ENCODE peak calls at places on chromosomes 11 and 22, in ten cellular contexts. K, F, O, M, X, W, D, N, U and V are unnamed samples.
A peak's percentile ranks its signal among the peaks of the same experiment; 100 is the strongest.

GRCh38 chr11:114440971-114441810 is 1.9 kb downstream of the REXO2 start:
- DNase-seq in W (no peak), F (peak; percentile 21), K (no peak), M (no peak), U (no peak), D (no peak), N (no peak), X (no peak), O (no peak), V (no peak)

GRCh38 chr11:118435233-118435892 is 929 bp upstream of the KMT2A start:
- DNase-seq in W (peak; percentile 61), O (peak; percentile 36), D (peak; percentile 86), M (peak; percentile 92), N (peak; percentile 39), U (peak; percentile 30), X (peak; percentile 92), F (peak; percentile 45), K (peak; percentile 70), V (peak; percentile 93)

GRCh38 chr22:17370036-17370765 is 941 bp downstream of the CECR2 start:
- DNase-seq in W (no peak), M (peak; percentile 72), K (no peak), X (peak; percentile 77), F (no peak), O (no peak), N (peak; percentile 38), D (no peak), U (no peak), V (no peak)

GRCh38 chr11:64837887-64838351 is 6.5 kb downstream of the CDC42BPG start:
- DNase-seq in U (no peak), M (no peak), W (no peak), O (no peak), K (no peak), X (no peak), D (no peak), N (no peak), F (no peak), V (no peak)

GRCh38 chr11:73141031-73141308 is 1.1 kb downstream of the FCHSD2 start:
- DNase-seq in O (no peak), D (no peak), W (peak; percentile 28), F (no peak), U (no peak), M (no peak), X (peak; percentile 55), K (peak; percentile 26), N (peak; percentile 38), V (no peak)

GRCh38 chr11:1830500-1831223 is 4.1 kb upstream of the SYT8 start:
- DNase-seq in K (no peak), W (no peak), O (no peak), F (no peak), X (peak; percentile 56), N (no peak), M (peak; percentile 45), D (peak; percentile 58), U (no peak), V (no peak)

GRCh38 chr11:117098269-117099231 is at the start of gene SIK3:
- DNase-seq in U (peak; percentile 93), M (peak; percentile 95), F (peak; percentile 88), D (peak; percentile 96), X (peak; percentile 99), W (peak; percentile 92), N (peak; percentile 95), O (peak; percentile 89), K (peak; percentile 92), V (peak; percentile 86)

GRCh38 chr11:122897606-122898210 is 15.1 kb downstream of the JHY start:
- DNase-seq in N (no peak), U (no peak), W (no peak), D (no peak), K (no peak), M (no peak), O (no peak), X (no peak), F (peak; percentile 84), V (no peak)

GRCh38 chr11:33044281-33044680 is 4.9 kb downstream of the TCP11L1 start:
- DNase-seq in M (no peak), U (no peak), W (no peak), D (no peak), X (no peak), O (no peak), F (peak; percentile 68), N (no peak), K (no peak), V (no peak)

GRCh38 chr22:39098026-39098425 is 982 bp downstream of the APOBEC3H start:
- DNase-seq in X (peak; percentile 85), K (no peak), U (no peak), F (no peak), N (no peak), W (no peak), M (peak; percentile 87), O (no peak), D (peak; percentile 96), V (no peak)

GRCh38 chr22:43159484-43160178 is 8.3 kb downstream of the TSPO start:
- DNase-seq in O (no peak), W (no peak), X (peak; percentile 94), M (peak; percentile 86), K (no peak), U (no peak), D (peak; percentile 25), F (no peak), N (no peak), V (no peak)

GRCh38 chr11:32891657-32892354 is 805 bp upstream of the QSER1 start:
- DNase-seq in N (no peak), K (no peak), F (peak; percentile 16), W (no peak), X (peak; percentile 67), D (peak; percentile 37), U (no peak), M (no peak), O (no peak), V (no peak)

GRCh38 chr11:105899776-105900175 is 122.3 kb downstream of the MSANTD4 start:
- DNase-seq in D (no peak), M (no peak), N (no peak), F (no peak), O (no peak), U (no peak), K (no peak), W (no peak), X (no peak), V (no peak)

GRCh38 chr11:47572715-47573255 is 6.0 kb downstream of the KBTBD4 start:
- DNase-seq in M (no peak), D (no peak), O (no peak), U (no peak), F (no peak), W (no peak), N (no peak), X (no peak), K (no peak), V (no peak)

GRCh38 chr11:70073188-70073817 is 4.8 kb upstream of the ANO1 start:
- DNase-seq in D (no peak), W (no peak), X (peak; percentile 81), F (peak; percentile 26), N (no peak), U (no peak), K (no peak), M (peak; percentile 77), O (no peak), V (no peak)

GRCh38 chr11:14977481-14977880 is 5.3 kb upstream of the CALCA start:
- DNase-seq in D (no peak), K (no peak), N (no peak), W (no peak), F (no peak), U (no peak), X (no peak), O (no peak), M (no peak), V (no peak)

GRCh38 chr11:3123316-3123715 is 41.8 kb downstream of the OSBPL5 start:
- DNase-seq in M (no peak), D (no peak), K (no peak), X (peak; percentile 33), O (no peak), N (peak; percentile 79), W (no peak), F (no peak), U (no peak), V (no peak)

GRCh38 chr22:31230871-31231621 is 18.9 kb downstream of the LIMK2 start:
- DNase-seq in U (peak; percentile 21), W (no peak), K (peak; percentile 67), D (peak; percentile 73), F (peak; percentile 82), X (no peak), M (peak; percentile 66), O (no peak), N (no peak), V (peak; percentile 83)

GRCh38 chr11:88335284-88335683 is 2.3 kb downstream of the CTSC start:
- DNase-seq in O (no peak), K (no peak), M (no peak), X (no peak), D (no peak), U (no peak), N (no peak), F (peak; percentile 37), W (no peak), V (no peak)

GRCh38 chr11:69442012-69442806 is 39.3 kb upstream of the LINC01488 start:
- DNase-seq in W (no peak), D (no peak), N (no peak), O (no peak), X (no peak), K (no peak), M (peak; percentile 67), F (peak; percentile 20), U (no peak), V (no peak)

GRCh38 chr11:65640483-65641207 is 2.7 kb downstream of the SIPA1 start:
- DNase-seq in W (no peak), F (no peak), N (peak; percentile 59), X (no peak), U (no peak), O (no peak), K (peak; percentile 55), M (no peak), D (peak; percentile 59), V (peak; percentile 94)

GRCh38 chr11:34855754-34856095 is 60.5 kb downstream of the APIP start:
- DNase-seq in N (no peak), O (no peak), F (no peak), D (no peak), M (peak; percentile 22), K (no peak), W (no peak), U (no peak), X (no peak), V (no peak)

GRCh38 chr11:43681543-43681942 is 1.0 kb downstream of the HSD17B12 start:
- DNase-seq in O (no peak), F (peak; percentile 17), N (no peak), X (no peak), D (no peak), M (no peak), W (no peak), U (no peak), K (no peak), V (no peak)

GRCh38 chr22:27748355-27749168 is 53.0 kb downstream of the MN1 start:
- DNase-seq in U (no peak), D (no peak), F (peak; percentile 55), W (no peak), O (no peak), X (peak; percentile 77), K (no peak), M (peak; percentile 89), N (no peak), V (no peak)

GRCh38 chr22:27966168-27967064 is 47.4 kb upstream of the PITPNB start:
- DNase-seq in X (no peak), O (no peak), D (no peak), U (no peak), N (no peak), K (no peak), M (no peak), W (no peak), F (no peak), V (no peak)

GRCh38 chr22:19494001-19494560 is 14.4 kb downstream of the CDC45 start:
- DNase-seq in U (no peak), F (no peak), W (no peak), M (no peak), N (no peak), O (no peak), D (no peak), X (no peak), K (no peak), V (no peak)

GRCh38 chr11:12213920-12214319 is 103.5 kb downstream of the MICAL2 start:
- DNase-seq in X (no peak), O (no peak), F (no peak), K (no peak), M (no peak), N (no peak), D (no peak), U (no peak), W (no peak), V (no peak)

GRCh38 chr11:10263929-10264328 is 30.1 kb downstream of the SBF2 start:
- DNase-seq in M (no peak), X (no peak), K (no peak), D (no peak), N (no peak), F (peak; percentile 76), O (no peak), W (no peak), U (no peak), V (no peak)